ENCODE peak calls at places on chromosome 11, in nine cellular contexts. U, T, R, O, F, D, Q, K and Y are unnamed samples.

GRCh38 chr11:15761235-15761634 is 595.1 kb downstream of the SOX6 start:
- DNase-seq in F (peak), R (no peak), T (no peak), U (peak), O (no peak), D (no peak), K (no peak), Q (no peak), Y (no peak)

GRCh38 chr11:10885703-10886363 is 28.0 kb upstream of the ZBED5 start:
- DNase-seq in R (no peak), F (peak), T (no peak), D (no peak), O (no peak), Q (no peak), U (no peak), K (no peak), Y (no peak)

GRCh38 chr11:8331767-8332166 is 68.1 kb upstream of the LMO1 start:
- DNase-seq in U (no peak), O (no peak), Q (no peak), D (no peak), K (no peak), R (no peak), F (no peak), T (no peak), Y (no peak)

GRCh38 chr11:3849297-3849874 is 6.1 kb upstream of the STIM1 start:
- DNase-seq in O (no peak), R (no peak), K (no peak), Q (no peak), U (no peak), F (peak), D (no peak), T (no peak), Y (no peak)

GRCh38 chr11:134272381-134273316 is 3.5 kb upstream of the GLB1L3 start:
- DNase-seq in K (peak), F (peak), R (no peak), Q (no peak), T (no peak), D (no peak), O (no peak), U (no peak), Y (no peak)

GRCh38 chr11:56846631-56847400 is 98.3 kb upstream of the OR9G4 start:
- DNase-seq in T (no peak), K (no peak), D (no peak), R (no peak), O (no peak), Q (no peak), F (peak), U (no peak), Y (no peak)

GRCh38 chr11:44674809-44675208 is 52.0 kb upstream of the TSPAN18 start:
- DNase-seq in R (no peak), F (no peak), U (no peak), Q (no peak), O (no peak), K (no peak), D (no peak), T (no peak), Y (no peak)

GRCh38 chr11:44551456-44552139 is 13.9 kb upstream of the CD82 start:
- DNase-seq in Q (no peak), D (no peak), O (no peak), T (no peak), U (no peak), R (no peak), F (no peak), K (no peak), Y (no peak)

GRCh38 chr11:9601041-9601875 is 27.8 kb downstream of the WEE1 start:
- DNase-seq in R (peak), K (peak), U (no peak), F (peak), D (no peak), O (peak), Q (no peak), T (no peak), Y (peak)

GRCh38 chr11:16960250-16960649 is 54.0 kb downstream of the PLEKHA7 start:
- DNase-seq in T (no peak), U (no peak), O (no peak), D (no peak), R (no peak), K (no peak), Q (no peak), F (no peak), Y (no peak)

GRCh38 chr11:20671856-20672546 is 2.6 kb downstream of the NELL1 start:
- DNase-seq in U (no peak), K (peak), T (no peak), F (peak), R (no peak), D (peak), O (no peak), Q (no peak), Y (peak)

GRCh38 chr11:1514349-1515061 is 27.9 kb upstream of the MOB2 start:
- DNase-seq in F (no peak), U (no peak), O (no peak), T (peak), K (no peak), D (no peak), R (no peak), Q (peak), Y (no peak)

GRCh38 chr11:35014352-35014751 is 97.9 kb downstream of the PDHX start:
- DNase-seq in O (no peak), D (no peak), R (no peak), K (no peak), U (no peak), T (no peak), Q (no peak), F (no peak), Y (no peak)

GRCh38 chr11:10429526-10429925 is 25.5 kb upstream of the AMPD3 start:
- DNase-seq in D (no peak), U (no peak), F (no peak), T (no peak), Q (no peak), K (no peak), R (no peak), O (no peak), Y (no peak)

GRCh38 chr11:3195251-3196160 is 23.1 kb downstream of the MRGPRG start:
- DNase-seq in Q (no peak), K (no peak), T (no peak), R (no peak), O (no peak), U (no peak), D (no peak), F (peak), Y (no peak)

GRCh38 chr11:723120-723883 is 17.3 kb downstream of the EPS8L2 start:
- DNase-seq in D (no peak), O (peak), T (no peak), F (peak), R (no peak), Q (peak), U (no peak), K (peak), Y (peak)

GRCh38 chr11:86726118-86726748 is 53.8 kb upstream of the ME3 start:
- DNase-seq in K (no peak), U (no peak), T (no peak), O (no peak), R (no peak), F (no peak), D (no peak), Q (no peak), Y (no peak)

GRCh38 chr11:16049611-16050010 is 306.7 kb downstream of the SOX6 start:
- DNase-seq in U (no peak), O (no peak), T (no peak), D (no peak), K (peak), Q (no peak), R (no peak), F (no peak), Y (no peak)

GRCh38 chr11:16261836-16262644 is 94.3 kb downstream of the SOX6 start:
- DNase-seq in R (no peak), D (no peak), Q (no peak), K (no peak), U (no peak), T (no peak), O (no peak), F (peak), Y (no peak)

GRCh38 chr11:44229003-44229570 is 80.9 kb downstream of the ALX4 start:
- DNase-seq in U (peak), K (no peak), O (no peak), T (no peak), F (no peak), R (no peak), D (no peak), Q (no peak), Y (no peak)

GRCh38 chr11:131146817-131147490 is 223.5 kb upstream of the NTM start:
- DNase-seq in R (no peak), O (no peak), D (no peak), K (no peak), F (no peak), U (no peak), Q (no peak), T (no peak), Y (no peak)